ENCODE peak calls at places on chromosomes 5 and 9, in six cellular contexts. T, S, V, C, K and D are unnamed samples.
A peak's percentile ranks its signal among the peaks of the same experiment; 100 is the strongest.

GRCh38 chr5:39106332-39106731 is 32.1 kb upstream of the RICTOR start:
- DNase-seq in T (no peak), V (no peak), C (no peak), S (no peak), K (no peak), D (no peak)

GRCh38 chr9:121674952-121675351 is 23.5 kb downstream of the DAB2IP start:
- DNase-seq in T (peak; percentile 36), K (no peak), C (no peak), V (peak; percentile 83), S (no peak), D (peak; percentile 66)

GRCh38 chr5:133220851-133221674 is 169.2 kb downstream of the HSPA4 start:
- DNase-seq in S (no peak), T (no peak), K (no peak), V (no peak), C (no peak), D (peak; percentile 50)

GRCh38 chr9:94554439-94555331 is at the start of gene PCAT7:
- DNase-seq in V (peak; percentile 86), K (no peak), C (peak; percentile 49), T (no peak), S (peak; percentile 78), D (peak; percentile 40)

GRCh38 chr9:82606071-82606470 is 456.9 kb downstream of the RASEF start:
- DNase-seq in V (no peak), C (no peak), S (no peak), T (no peak), K (no peak), D (no peak)

GRCh38 chr9:113950195-113951031 is 74.3 kb downstream of the ZNF618 start:
- DNase-seq in S (no peak), T (no peak), V (no peak), C (no peak), K (no peak), D (no peak)

GRCh38 chr9:136438909-136439549 is 616 bp downstream of the INPP5E start:
- DNase-seq in K (peak; percentile 7), C (peak; percentile 55), S (peak; percentile 38), V (peak; percentile 48), T (no peak), D (peak; percentile 74)

GRCh38 chr5:159362190-159362589 is 31.9 kb upstream of the IL12B start:
- DNase-seq in T (no peak), C (no peak), S (no peak), K (no peak), V (no peak), D (no peak)

GRCh38 chr5:74122979-74123575 is 497.1 kb downstream of the ARHGEF28 start:
- DNase-seq in C (no peak), K (no peak), V (no peak), S (no peak), T (no peak), D (no peak)

GRCh38 chr9:4550777-4551476 is 60.7 kb downstream of the SLC1A1 start:
- DNase-seq in T (no peak), K (no peak), V (peak; percentile 32), S (no peak), C (no peak), D (no peak)

GRCh38 chr9:133023117-133023890 is 7.5 kb upstream of the GTF3C5 start:
- DNase-seq in C (no peak), K (no peak), S (peak; percentile 47), T (no peak), V (peak; percentile 8), D (no peak)

GRCh38 chr9:36127652-36128244 is 8.8 kb upstream of the GLIPR2 start:
- DNase-seq in C (no peak), T (no peak), K (no peak), V (no peak), S (no peak), D (no peak)

GRCh38 chr9:78017294-78017693 is 14.3 kb downstream of the GNAQ start:
- DNase-seq in K (no peak), T (no peak), S (no peak), C (no peak), V (no peak), D (no peak)

GRCh38 chr9:134438204-134438788 is 112.0 kb downstream of the RXRA start:
- DNase-seq in K (no peak), T (no peak), V (no peak), C (no peak), S (peak; percentile 55), D (no peak)

GRCh38 chr9:84851935-84852585 is 182.5 kb downstream of the NTRK2 start:
- DNase-seq in T (peak; percentile 81), V (peak; percentile 93), K (no peak), C (no peak), S (peak; percentile 19), D (peak; percentile 8)